ENCODE peak calls at places on chromosome 9, in seven cellular contexts. One of them, this sample, is unnamed.

GRCh38 chr9:91424403-91425176 is 958 bp upstream of the NFIL3 start:
- DNase-seq in ascending aorta: peak; percentile 62
- DNase-seq in H1: peak; percentile 67
- DNase-seq in neuronal stem cell: peak; percentile 32
- DNase-seq in heart left ventricle: peak; percentile 93
- DNase-seq in prostate gland: peak; percentile 83
- DNase-seq in right lobe of liver: peak; percentile 94
- DNase-seq in this sample: peak; percentile 98

GRCh38 chr9:117722108-117722761 is 18.0 kb downstream of the TLR4 start:
- DNase-seq in ascending aorta: no peak
- DNase-seq in H1: no peak
- DNase-seq in neuronal stem cell: no peak
- DNase-seq in heart left ventricle: no peak
- DNase-seq in prostate gland: no peak
- DNase-seq in right lobe of liver: no peak
- DNase-seq in this sample: no peak

GRCh38 chr9:72954431-72955420 is 1.9 kb upstream of the ALDH1A1 start:
- DNase-seq in ascending aorta: no peak
- DNase-seq in H1: no peak
- DNase-seq in neuronal stem cell: no peak
- DNase-seq in heart left ventricle: no peak
- DNase-seq in prostate gland: no peak
- DNase-seq in right lobe of liver: no peak
- DNase-seq in this sample: peak; percentile 81

GRCh38 chr9:26326473-26327044 is 566.0 kb downstream of the CAAP1 start:
- DNase-seq in ascending aorta: no peak
- DNase-seq in H1: peak; percentile 51
- DNase-seq in neuronal stem cell: peak; percentile 55
- DNase-seq in heart left ventricle: no peak
- DNase-seq in prostate gland: peak; percentile 21
- DNase-seq in right lobe of liver: no peak
- DNase-seq in this sample: peak; percentile 87

GRCh38 chr9:93177676-93178075 is 6.3 kb upstream of the WNK2 start:
- DNase-seq in ascending aorta: no peak
- DNase-seq in H1: no peak
- DNase-seq in neuronal stem cell: no peak
- DNase-seq in heart left ventricle: no peak
- DNase-seq in prostate gland: no peak
- DNase-seq in right lobe of liver: no peak
- DNase-seq in this sample: no peak

GRCh38 chr9:105241356-105242043 is 3.0 kb upstream of the SLC44A1 start:
- DNase-seq in ascending aorta: no peak
- DNase-seq in H1: no peak
- DNase-seq in neuronal stem cell: no peak
- DNase-seq in heart left ventricle: no peak
- DNase-seq in prostate gland: no peak
- DNase-seq in right lobe of liver: no peak
- DNase-seq in this sample: no peak

GRCh38 chr9:72151099-72151498 is 1.9 kb downstream of the GDA start:
- DNase-seq in ascending aorta: no peak
- DNase-seq in H1: no peak
- DNase-seq in neuronal stem cell: no peak
- DNase-seq in heart left ventricle: no peak
- DNase-seq in prostate gland: no peak
- DNase-seq in right lobe of liver: no peak
- DNase-seq in this sample: no peak

GRCh38 chr9:89461302-89461701 is 36.6 kb downstream of the SEMA4D start:
- DNase-seq in ascending aorta: no peak
- DNase-seq in H1: no peak
- DNase-seq in neuronal stem cell: no peak
- DNase-seq in heart left ventricle: no peak
- DNase-seq in prostate gland: no peak
- DNase-seq in right lobe of liver: no peak
- DNase-seq in this sample: peak; percentile 51

GRCh38 chr9:121122450-121123032 is 47.8 kb downstream of the CNTRL start:
- DNase-seq in ascending aorta: no peak
- DNase-seq in H1: no peak
- DNase-seq in neuronal stem cell: no peak
- DNase-seq in heart left ventricle: no peak
- DNase-seq in prostate gland: no peak
- DNase-seq in right lobe of liver: no peak
- DNase-seq in this sample: no peak

GRCh38 chr9:68844623-68845612 is 139.9 kb downstream of the PIP5K1B start:
- DNase-seq in ascending aorta: no peak
- DNase-seq in H1: peak; percentile 71
- DNase-seq in neuronal stem cell: no peak
- DNase-seq in heart left ventricle: no peak
- DNase-seq in prostate gland: no peak
- DNase-seq in right lobe of liver: no peak
- DNase-seq in this sample: peak; percentile 32

GRCh38 chr9:74120470-74120869 is 376.7 kb upstream of the RORB start:
- DNase-seq in ascending aorta: no peak
- DNase-seq in H1: no peak
- DNase-seq in neuronal stem cell: no peak
- DNase-seq in heart left ventricle: no peak
- DNase-seq in prostate gland: no peak
- DNase-seq in right lobe of liver: no peak
- DNase-seq in this sample: peak; percentile 1

GRCh38 chr9:17236147-17236546 is 101.3 kb downstream of the CNTLN start:
- DNase-seq in ascending aorta: no peak
- DNase-seq in H1: no peak
- DNase-seq in neuronal stem cell: no peak
- DNase-seq in heart left ventricle: no peak
- DNase-seq in prostate gland: no peak
- DNase-seq in right lobe of liver: no peak
- DNase-seq in this sample: no peak

GRCh38 chr9:124553738-124554137 is 46.5 kb upstream of the NR5A1 start:
- DNase-seq in ascending aorta: no peak
- DNase-seq in H1: no peak
- DNase-seq in neuronal stem cell: no peak
- DNase-seq in heart left ventricle: no peak
- DNase-seq in prostate gland: no peak
- DNase-seq in right lobe of liver: no peak
- DNase-seq in this sample: peak; percentile 53

GRCh38 chr9:120723547-120723946 is 9.3 kb upstream of the MEGF9 start:
- DNase-seq in ascending aorta: no peak
- DNase-seq in H1: no peak
- DNase-seq in neuronal stem cell: no peak
- DNase-seq in heart left ventricle: no peak
- DNase-seq in prostate gland: no peak
- DNase-seq in right lobe of liver: no peak
- DNase-seq in this sample: no peak

GRCh38 chr9:35906923-35907699 is 1.1 kb downstream of the HRCT1 start:
- DNase-seq in ascending aorta: no peak
- DNase-seq in H1: no peak
- DNase-seq in neuronal stem cell: no peak
- DNase-seq in heart left ventricle: peak; percentile 81
- DNase-seq in prostate gland: no peak
- DNase-seq in right lobe of liver: no peak
- DNase-seq in this sample: peak; percentile 86

GRCh38 chr9:30932226-30932625 is 1452.2 kb upstream of the ACO1 start:
- DNase-seq in ascending aorta: no peak
- DNase-seq in H1: no peak
- DNase-seq in neuronal stem cell: no peak
- DNase-seq in heart left ventricle: no peak
- DNase-seq in prostate gland: no peak
- DNase-seq in right lobe of liver: no peak
- DNase-seq in this sample: peak; percentile 0

GRCh38 chr9:126549246-126550006 is 64.3 kb upstream of the LMX1B start:
- DNase-seq in ascending aorta: no peak
- DNase-seq in H1: no peak
- DNase-seq in neuronal stem cell: no peak
- DNase-seq in heart left ventricle: no peak
- DNase-seq in prostate gland: no peak
- DNase-seq in right lobe of liver: peak; percentile 25
- DNase-seq in this sample: no peak

GRCh38 chr9:126722252-126722921 is 82.5 kb upstream of the ZBTB43 start:
- DNase-seq in ascending aorta: no peak
- DNase-seq in H1: peak; percentile 93
- DNase-seq in neuronal stem cell: peak; percentile 67
- DNase-seq in heart left ventricle: peak; percentile 83
- DNase-seq in prostate gland: peak; percentile 74
- DNase-seq in right lobe of liver: peak; percentile 80
- DNase-seq in this sample: peak; percentile 82

GRCh38 chr9:110752766-110753165 is 84.2 kb downstream of the MUSK start:
- DNase-seq in ascending aorta: no peak
- DNase-seq in H1: no peak
- DNase-seq in neuronal stem cell: no peak
- DNase-seq in heart left ventricle: no peak
- DNase-seq in prostate gland: peak; percentile 65
- DNase-seq in right lobe of liver: no peak
- DNase-seq in this sample: peak; percentile 94

GRCh38 chr9:127418037-127418471 is 6.1 kb upstream of the ZNF79 start:
- DNase-seq in ascending aorta: no peak
- DNase-seq in H1: peak; percentile 83
- DNase-seq in neuronal stem cell: no peak
- DNase-seq in heart left ventricle: no peak
- DNase-seq in prostate gland: no peak
- DNase-seq in right lobe of liver: no peak
- DNase-seq in this sample: no peak

GRCh38 chr9:124399323-124399962 is 15.8 kb downstream of the PSMB7 start:
- DNase-seq in ascending aorta: no peak
- DNase-seq in H1: peak; percentile 56
- DNase-seq in neuronal stem cell: peak; percentile 49
- DNase-seq in heart left ventricle: no peak
- DNase-seq in prostate gland: no peak
- DNase-seq in right lobe of liver: no peak
- DNase-seq in this sample: no peak

GRCh38 chr9:112065781-112066606 is 109.1 kb downstream of the SUSD1 start:
- DNase-seq in ascending aorta: no peak
- DNase-seq in H1: no peak
- DNase-seq in neuronal stem cell: no peak
- DNase-seq in heart left ventricle: no peak
- DNase-seq in prostate gland: peak; percentile 77
- DNase-seq in right lobe of liver: peak; percentile 68
- DNase-seq in this sample: peak; percentile 46

GRCh38 chr9:81717061-81717746 is 27.9 kb upstream of the TLE1 start:
- DNase-seq in ascending aorta: no peak
- DNase-seq in H1: no peak
- DNase-seq in neuronal stem cell: no peak
- DNase-seq in heart left ventricle: no peak
- DNase-seq in prostate gland: no peak
- DNase-seq in right lobe of liver: no peak
- DNase-seq in this sample: no peak

GRCh38 chr9:134396258-134396742 is 70.0 kb downstream of the RXRA start:
- DNase-seq in ascending aorta: no peak
- DNase-seq in H1: no peak
- DNase-seq in neuronal stem cell: no peak
- DNase-seq in heart left ventricle: peak; percentile 53
- DNase-seq in prostate gland: no peak
- DNase-seq in right lobe of liver: peak; percentile 80
- DNase-seq in this sample: no peak

GRCh38 chr9:7536310-7536939 is 263.2 kb downstream of the DMAC1 start:
- DNase-seq in ascending aorta: no peak
- DNase-seq in H1: peak; percentile 68
- DNase-seq in neuronal stem cell: peak; percentile 41
- DNase-seq in heart left ventricle: peak; percentile 42
- DNase-seq in prostate gland: peak; percentile 33
- DNase-seq in right lobe of liver: peak; percentile 55
- DNase-seq in this sample: peak; percentile 15

GRCh38 chr9:37925006-37925405 is 21.1 kb upstream of the SLC25A51 start:
- DNase-seq in ascending aorta: no peak
- DNase-seq in H1: no peak
- DNase-seq in neuronal stem cell: no peak
- DNase-seq in heart left ventricle: peak; percentile 9
- DNase-seq in prostate gland: no peak
- DNase-seq in right lobe of liver: peak; percentile 34
- DNase-seq in this sample: no peak

GRCh38 chr9:99112750-99113417 is 8.0 kb downstream of the TGFBR1 start:
- DNase-seq in ascending aorta: no peak
- DNase-seq in H1: no peak
- DNase-seq in neuronal stem cell: no peak
- DNase-seq in heart left ventricle: no peak
- DNase-seq in prostate gland: no peak
- DNase-seq in right lobe of liver: no peak
- DNase-seq in this sample: no peak

GRCh38 chr9:124595743-124596142 is 88.5 kb upstream of the NR5A1 start:
- DNase-seq in ascending aorta: no peak
- DNase-seq in H1: no peak
- DNase-seq in neuronal stem cell: no peak
- DNase-seq in heart left ventricle: no peak
- DNase-seq in prostate gland: no peak
- DNase-seq in right lobe of liver: no peak
- DNase-seq in this sample: no peak

GRCh38 chr9:93093081-93093448 is 3.0 kb upstream of the CARD19 start:
- DNase-seq in ascending aorta: no peak
- DNase-seq in H1: no peak
- DNase-seq in neuronal stem cell: no peak
- DNase-seq in heart left ventricle: no peak
- DNase-seq in prostate gland: no peak
- DNase-seq in right lobe of liver: peak; percentile 6
- DNase-seq in this sample: no peak

DNA sequence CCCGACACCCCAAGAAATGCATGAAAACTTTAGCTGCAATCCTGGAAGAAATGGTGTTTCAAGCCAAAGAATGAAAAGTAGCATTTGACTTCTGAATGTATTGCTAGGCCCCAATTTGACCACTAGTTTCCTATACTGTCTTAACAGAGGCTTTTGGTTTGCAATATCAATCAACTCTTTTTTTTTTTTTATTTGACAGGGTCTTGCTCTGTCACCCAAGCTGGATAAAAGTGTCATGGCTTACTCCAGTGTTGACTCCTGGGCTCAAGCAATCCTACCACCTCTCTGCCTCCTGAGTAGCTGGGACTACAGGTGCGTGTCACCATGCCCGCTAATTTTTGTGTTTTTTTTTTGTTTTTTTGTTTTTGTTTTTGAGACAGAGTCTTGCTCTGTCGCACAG is 3.2 kb upstream of the GPR107 start:
- DNase-seq in ascending aorta: no peak
- DNase-seq in H1: no peak
- DNase-seq in neuronal stem cell: no peak
- DNase-seq in heart left ventricle: no peak
- DNase-seq in prostate gland: no peak
- DNase-seq in right lobe of liver: no peak
- DNase-seq in this sample: no peak
- H3K4me1 ChIP-seq in ascending aorta: no peaks in the 10 kb centered on the region
- H3K4me1 ChIP-seq in H1: peaks cover 2% of the 10 kb centered on the region
- H3K4me1 ChIP-seq in neuronal stem cell: peaks cover 7% of the 10 kb centered on the region
- H3K4me1 ChIP-seq in heart left ventricle: peaks cover 26% of the 10 kb centered on the region
- H3K4me1 ChIP-seq in prostate gland: peaks cover 13% of the 10 kb centered on the region
- H3K4me1 ChIP-seq in right lobe of liver: peaks cover 13% of the 10 kb centered on the region
- H3K4me1 ChIP-seq in this sample: peaks cover 24% of the 10 kb centered on the region

GRCh38 chr9:79579624-79580023 is 7.9 kb downstream of the TLE4 start:
- DNase-seq in ascending aorta: no peak
- DNase-seq in H1: no peak
- DNase-seq in neuronal stem cell: no peak
- DNase-seq in heart left ventricle: no peak
- DNase-seq in prostate gland: no peak
- DNase-seq in right lobe of liver: no peak
- DNase-seq in this sample: no peak
- H3K4me1 ChIP-seq in ascending aorta: no peaks in the 10 kb centered on the region
- H3K4me1 ChIP-seq in H1: peaks cover 5% of the 10 kb centered on the region
- H3K4me1 ChIP-seq in neuronal stem cell: peaks cover 26% of the 10 kb centered on the region
- H3K4me1 ChIP-seq in heart left ventricle: peaks cover 19% of the 10 kb centered on the region
- H3K4me1 ChIP-seq in prostate gland: no peaks in the 10 kb centered on the region
- H3K4me1 ChIP-seq in right lobe of liver: no peaks in the 10 kb centered on the region
- H3K4me1 ChIP-seq in this sample: peaks cover 15% of the 10 kb centered on the region

GRCh38 chr9:70395652-70396051 is 18.8 kb downstream of the KLF9 start:
- DNase-seq in ascending aorta: no peak
- DNase-seq in H1: no peak
- DNase-seq in neuronal stem cell: no peak
- DNase-seq in heart left ventricle: no peak
- DNase-seq in prostate gland: no peak
- DNase-seq in right lobe of liver: no peak
- DNase-seq in this sample: no peak
- H3K4me1 ChIP-seq in ascending aorta: peaks cover 20% of the 10 kb centered on the region
- H3K4me1 ChIP-seq in H1: no peaks in the 10 kb centered on the region
- H3K4me1 ChIP-seq in neuronal stem cell: no peaks in the 10 kb centered on the region
- H3K4me1 ChIP-seq in heart left ventricle: peaks cover 85% of the 10 kb centered on the region
- H3K4me1 ChIP-seq in prostate gland: peaks cover 17% of the 10 kb centered on the region
- H3K4me1 ChIP-seq in right lobe of liver: peaks cover 81% of the 10 kb centered on the region
- H3K4me1 ChIP-seq in this sample: peaks cover 63% of the 10 kb centered on the region

GRCh38 chr9:107281164-107281563 is 1.9 kb upstream of the RAD23B start:
- DNase-seq in ascending aorta: no peak
- DNase-seq in H1: no peak
- DNase-seq in neuronal stem cell: no peak
- DNase-seq in heart left ventricle: no peak
- DNase-seq in prostate gland: no peak
- DNase-seq in right lobe of liver: no peak
- DNase-seq in this sample: no peak
- H3K4me1 ChIP-seq in ascending aorta: peaks cover 8% of the 10 kb centered on the region
- H3K4me1 ChIP-seq in H1: no peaks in the 10 kb centered on the region
- H3K4me1 ChIP-seq in neuronal stem cell: peaks cover 11% of the 10 kb centered on the region
- H3K4me1 ChIP-seq in heart left ventricle: no peaks in the 10 kb centered on the region
- H3K4me1 ChIP-seq in prostate gland: no peaks in the 10 kb centered on the region
- H3K4me1 ChIP-seq in right lobe of liver: peaks cover 25% of the 10 kb centered on the region
- H3K4me1 ChIP-seq in this sample: peaks cover 26% of the 10 kb centered on the region

This sample was measured in adipocyte.